ENCODE peak calls at places on chromosomes 4 and X, in nine cellular contexts. F is A549, R is breast epithelium, D is AG04450, T is cardiac muscle cell, W is heart left ventricle, M is fibroblast of mammary gland, E is psoas muscle, Q is GM06990. G is an unnamed sample.

GRCh38 chrX:47843363-47843762 is 6.7 kb downstream of the ZNF81 start:
- DNase-seq in D (no peak), M (no peak), E (no peak), F (no peak), T (no peak), R (no peak), W (no peak), Q (no peak), G (no peak)

GRCh38 chrX:69501433-69501832 is 2.7 kb upstream of the NALF2 start:
- DNase-seq in T (peak), F (no peak), R (no peak), E (no peak), D (no peak), W (no peak), Q (no peak), M (peak), G (no peak)

GRCh38 chrX:82163701-82164100 is 961.8 kb downstream of the SH3BGRL start:
- DNase-seq in R (no peak), Q (no peak), D (no peak), M (no peak), T (no peak), F (no peak), W (no peak), E (no peak), G (no peak)

GRCh38 chrX:45322820-45323219 is 122.1 kb upstream of the DIPK2B start:
- DNase-seq in D (no peak), F (no peak), E (no peak), R (no peak), T (no peak), Q (no peak), W (no peak), M (peak), G (no peak)

GRCh38 chr4:88743696-88744095 is 46.1 kb upstream of the NAP1L5 start:
- DNase-seq in M (peak), W (no peak), F (no peak), R (no peak), T (no peak), Q (no peak), D (peak), E (no peak), G (no peak)

GRCh38 chr4:8690216-8690786 is 97.7 kb downstream of the CPZ start:
- DNase-seq in R (peak), D (no peak), W (no peak), T (no peak), Q (no peak), M (no peak), F (no peak), E (no peak), G (no peak)

GRCh38 chrX:30635630-30636029 is 17.6 kb upstream of the GK start:
- DNase-seq in E (no peak), Q (no peak), R (no peak), W (no peak), T (peak), D (no peak), F (no peak), M (no peak), G (no peak)

GRCh38 chr4:57612279-57612678 is 502.1 kb upstream of the IGFBP7 start:
- DNase-seq in E (no peak), W (no peak), T (no peak), M (no peak), R (no peak), F (no peak), Q (no peak), D (no peak), G (no peak)

GRCh38 chr4:159205462-159205861 is 102.6 kb downstream of the RAPGEF2 start:
- DNase-seq in E (no peak), R (no peak), F (no peak), M (no peak), T (no peak), D (no peak), Q (no peak), W (no peak), G (no peak)

GRCh38 chr4:91997045-91997444 is 306.7 kb upstream of the GRID2 start:
- DNase-seq in E (no peak), T (no peak), Q (no peak), W (no peak), R (no peak), D (no peak), M (no peak), F (no peak), G (no peak)

GRCh38 chr4:154709550-154709949 is 34.2 kb upstream of the LRAT start:
- DNase-seq in T (no peak), Q (no peak), D (no peak), E (no peak), W (no peak), F (no peak), R (no peak), M (peak), G (no peak)

GRCh38 chr4:51906167-51906647 is 63.3 kb downstream of the DCUN1D4 start:
- DNase-seq in R (no peak), D (no peak), W (no peak), F (no peak), E (no peak), M (peak), Q (peak), T (no peak), G (no peak)

GRCh38 chr4:101762544-101762943 is 28.0 kb upstream of the BANK1 start:
- DNase-seq in R (no peak), D (no peak), F (no peak), Q (no peak), T (no peak), W (no peak), E (no peak), M (no peak), G (no peak)

GRCh38 chrX:70280573-70280972 is 1.4 kb upstream of the RAB41 start:
- DNase-seq in W (no peak), F (no peak), M (no peak), Q (no peak), E (no peak), T (no peak), R (no peak), D (no peak), G (no peak)

GRCh38 chrX:47112316-47112954 is 32.1 kb downstream of the NDUFB11 start:
- DNase-seq in Q (no peak), D (no peak), W (no peak), M (peak), R (peak), E (peak), T (no peak), F (no peak), G (no peak)

GRCh38 chrX:119389854-119390501 is 9.2 kb upstream of the SLC25A43 start:
- DNase-seq in W (no peak), F (no peak), T (no peak), R (no peak), E (no peak), D (no peak), M (no peak), Q (no peak), G (no peak)

GRCh38 chr4:951594-952468 is 19.6 kb downstream of the TMEM175 start:
- DNase-seq in M (no peak), Q (no peak), E (no peak), D (no peak), W (no peak), T (no peak), F (no peak), R (peak), G (no peak)

GRCh38 chrX:51395807-51396728 is 63.4 kb downstream of the NUDT10 start:
- DNase-seq in Q (peak), F (no peak), D (no peak), T (peak), E (no peak), R (peak), M (no peak), W (no peak), G (no peak)
- TF ChIP-seq CTCF in Q (no peak), F (no peak), D (no peak), T (peak), E (no peak), R (no peak), M (no peak), W (peak), G (no peak)

GRCh38 chr4:183008492-183008891 is 90.6 kb upstream of the WWC2 start:
- DNase-seq in T (no peak), Q (no peak), E (no peak), M (no peak), W (no peak), R (no peak), D (no peak), F (no peak), G (no peak)

GRCh38 chr4:183011213-183011907 is 87.7 kb upstream of the WWC2 start:
- DNase-seq in F (no peak), M (peak), D (peak), R (no peak), T (no peak), W (no peak), Q (no peak), E (no peak), G (no peak)

GRCh38 chr4:183014361-183015084 is 84.5 kb upstream of the WWC2 start:
- DNase-seq in D (no peak), E (no peak), F (no peak), T (peak), W (no peak), M (no peak), R (no peak), Q (no peak), G (no peak)

GRCh38 chr4:183017962-183018361 is 81.1 kb upstream of the WWC2 start:
- DNase-seq in R (no peak), T (no peak), Q (no peak), D (no peak), M (no peak), W (no peak), F (no peak), E (no peak), G (no peak)

GRCh38 chr4:183012862-183013855 is 85.9 kb upstream of the WWC2 start:
- DNase-seq in M (no peak), Q (no peak), W (no peak), D (no peak), E (no peak), F (no peak), R (no peak), T (no peak), G (no peak)
- TF ChIP-seq CTCF in M (no peak), Q (no peak), W (no peak), D (no peak), E (no peak), F (no peak), R (no peak), T (no peak), G (no peak)

GRCh38 chr4:3766207-3766790 is at the start of gene ADRA2C:
- DNase-seq in T (peak), W (no peak), Q (no peak), F (peak), E (peak), R (no peak), M (no peak), D (no peak), G (no peak)

GRCh38 chr4:3768842-3769641 is 2.9 kb downstream of the ADRA2C start:
- DNase-seq in T (no peak), E (no peak), F (no peak), R (no peak), D (no peak), W (no peak), M (no peak), Q (no peak), G (no peak)

GRCh38 chr4:3766791-3767561 is 791 bp downstream of the ADRA2C start:
- DNase-seq in E (no peak), W (no peak), R (no peak), F (no peak), T (peak), Q (no peak), D (no peak), M (peak), G (no peak)

GRCh38 chr4:3769642-3770184 is 3.5 kb downstream of the ADRA2C start:
- DNase-seq in Q (no peak), R (no peak), D (no peak), E (no peak), T (no peak), M (no peak), W (no peak), F (no peak), G (no peak)

GRCh38 chr4:3767569-3768288 is 1.5 kb downstream of the ADRA2C start:
- DNase-seq in T (peak), E (no peak), D (no peak), W (no peak), F (no peak), R (no peak), M (no peak), Q (no peak), G (no peak)
- TF ChIP-seq CTCF in T (peak), E (no peak), D (no peak), W (no peak), F (no peak), R (no peak), M (no peak), Q (no peak), G (no peak)

DNA sequence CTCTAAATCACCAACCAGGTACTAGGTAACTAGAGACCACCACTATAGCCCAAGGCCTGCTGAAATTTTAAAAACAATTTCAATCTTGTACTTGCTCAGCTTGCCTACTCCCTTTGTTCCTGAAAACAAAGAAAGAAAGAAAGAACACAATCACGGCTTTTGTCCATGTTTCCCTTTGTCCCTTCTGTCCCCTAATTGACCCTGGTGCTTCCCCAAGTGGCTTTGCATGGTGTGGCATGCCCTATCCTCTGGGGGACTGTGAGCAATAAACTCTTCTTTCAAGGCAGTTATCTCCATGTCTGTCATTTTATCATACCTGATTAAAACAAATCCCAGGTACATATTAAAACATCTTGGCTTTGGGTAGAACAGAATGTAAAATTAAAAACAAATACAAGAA is 94.8 kb downstream of the ARSJ start:
- DNase-seq in T (no peak), W (no peak), R (no peak), D (no peak), F (no peak), Q (no peak), E (no peak), M (no peak), G (no peak)
- TF ChIP-seq CTCF in T (no peak), W (no peak), R (no peak), D (no peak), F (no peak), Q (no peak), E (no peak), M (no peak), G (no peak)

GRCh38 chr4:4480205-4480604 is 61.6 kb downstream of the STX18 start:
- DNase-seq in T (no peak), F (no peak), D (no peak), M (no peak), W (no peak), R (no peak), E (no peak), Q (no peak), G (no peak)

GRCh38 chr4:4479366-4479765 is 62.5 kb downstream of the STX18 start:
- DNase-seq in R (no peak), F (no peak), E (no peak), D (no peak), W (no peak), M (no peak), Q (no peak), T (no peak), G (no peak)

GRCh38 chr4:4481394-4482000 is 60.4 kb downstream of the STX18 start:
- DNase-seq in W (no peak), R (no peak), D (no peak), T (no peak), Q (no peak), E (no peak), M (no peak), F (no peak), G (no peak)

GRCh38 chr4:4477796-4478195 is 64.1 kb downstream of the STX18 start:
- DNase-seq in T (no peak), F (no peak), M (peak), D (no peak), E (no peak), W (no peak), Q (no peak), R (no peak), G (no peak)

GRCh38 chr4:4480685-4481393 is 61.0 kb downstream of the STX18 start:
- DNase-seq in M (peak), W (no peak), E (no peak), D (no peak), T (peak), Q (no peak), F (no peak), R (no peak), G (no peak)
- TF ChIP-seq CTCF in M (peak), W (peak), E (peak), D (peak), T (peak), Q (peak), F (peak), R (no peak), G (peak)

GRCh38 chr4:121100093-121100775 is 27.9 kb upstream of the NDNF start:
- DNase-seq in F (no peak), W (no peak), D (no peak), R (no peak), T (no peak), M (no peak), E (no peak), Q (no peak), G (no peak)

GRCh38 chr4:121096174-121096573 is 23.8 kb upstream of the NDNF start:
- DNase-seq in W (no peak), T (no peak), Q (no peak), D (no peak), R (no peak), F (no peak), E (no peak), M (no peak), G (no peak)

GRCh38 chr4:121094297-121094966 is 22.1 kb upstream of the NDNF start:
- DNase-seq in W (no peak), T (no peak), F (no peak), D (no peak), M (no peak), E (no peak), Q (no peak), R (no peak), G (no peak)

GRCh38 chr4:121091941-121092340 is 19.6 kb upstream of the NDNF start:
- DNase-seq in F (no peak), W (no peak), R (no peak), D (no peak), Q (no peak), E (no peak), M (no peak), T (no peak), G (no peak)

DNA sequence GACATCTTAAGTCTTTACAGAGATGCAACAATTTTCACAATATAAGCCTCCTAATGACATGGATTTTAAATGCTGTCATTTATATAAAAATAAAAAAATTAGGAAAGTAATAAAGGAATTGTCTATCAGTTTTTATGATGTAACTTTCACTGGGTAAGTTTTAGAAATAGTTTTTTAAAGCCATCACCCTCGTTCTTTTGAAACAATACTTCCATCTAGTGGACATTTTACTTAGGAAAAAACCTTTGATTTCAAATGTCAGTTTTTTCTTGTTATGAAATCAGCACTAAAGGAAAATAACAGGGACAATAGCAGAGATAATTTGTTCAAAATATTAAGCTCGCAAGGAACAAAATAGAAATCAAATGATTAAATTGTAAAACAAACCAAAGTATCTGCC is 24.3 kb upstream of the NDNF start:
- DNase-seq in E (no peak), R (no peak), F (no peak), Q (no peak), W (no peak), M (peak), D (peak), T (peak), G (no peak)
- TF ChIP-seq CTCF in E (peak), R (peak), F (peak), Q (peak), W (peak), M (peak), D (peak), T (peak), G (peak)

GRCh38 chrX:6005856-6006255 is 222.8 kb downstream of the NLGN4X start:
- DNase-seq in Q (no peak), D (no peak), R (no peak), E (no peak), M (no peak), T (no peak), F (no peak), W (no peak), G (no peak)
- TF ChIP-seq CTCF in Q (no peak), D (no peak), R (no peak), E (no peak), M (no peak), T (no peak), F (no peak), W (no peak), G (no peak)

DNA sequence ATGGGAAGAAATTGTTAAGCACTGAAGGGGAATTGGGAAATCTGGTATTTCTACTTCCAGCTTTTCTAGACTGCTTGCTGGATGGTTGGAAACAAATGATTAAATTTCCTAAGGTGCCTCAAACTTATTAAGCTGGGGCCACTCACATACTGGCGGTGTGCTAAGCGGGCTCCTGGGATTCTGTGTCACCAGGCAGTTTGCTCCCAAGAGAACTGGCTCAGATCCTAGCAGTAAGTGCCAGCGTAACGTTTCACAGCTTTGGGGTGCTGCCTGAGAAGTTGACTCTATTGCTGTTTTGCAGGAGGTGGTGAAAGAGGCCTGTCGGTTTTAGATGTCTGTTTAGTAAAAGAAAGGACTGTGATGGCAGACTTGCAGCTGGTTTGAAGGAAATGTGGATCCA is 6.9 kb upstream of the REELD1 start:
- DNase-seq in M (no peak), D (no peak), E (no peak), Q (no peak), R (no peak), F (no peak), W (no peak), T (no peak), G (no peak)
- TF ChIP-seq CTCF in M (no peak), D (no peak), E (no peak), Q (no peak), R (no peak), F (no peak), W (no peak), T (no peak), G (no peak)

DNA sequence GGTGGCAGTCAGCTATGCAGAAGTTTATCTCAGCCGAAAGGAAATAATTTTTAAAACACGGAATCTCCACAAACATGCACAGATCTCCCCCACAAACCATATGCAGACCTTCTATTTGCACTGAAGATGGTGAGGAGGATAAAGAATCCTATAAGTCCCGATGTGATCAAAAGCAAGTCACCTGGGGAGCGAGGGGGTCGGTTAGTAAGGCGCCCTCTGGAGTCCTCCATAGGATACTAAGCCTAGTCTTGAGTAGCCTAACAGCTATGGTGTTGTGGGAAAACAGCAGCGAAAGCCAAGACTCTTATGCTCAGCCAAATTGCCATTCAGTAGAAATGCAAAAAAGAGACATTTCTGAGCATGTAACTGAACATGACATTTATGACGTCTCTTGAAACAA is 210.9 kb downstream of the FRMPD4 start:
- DNase-seq in D (no peak), R (no peak), F (no peak), M (no peak), Q (no peak), E (no peak), T (no peak), W (no peak), G (no peak)
- TF ChIP-seq CTCF in D (no peak), R (no peak), F (no peak), M (no peak), Q (peak), E (no peak), T (no peak), W (no peak), G (no peak)

GRCh38 chr4:71550220-71551190 is 211.7 kb downstream of the SLC4A4 start:
- DNase-seq in Q (no peak), F (no peak), D (peak), R (no peak), T (peak), W (no peak), M (peak), E (no peak), G (no peak)
- TF ChIP-seq CTCF in Q (no peak), F (no peak), D (peak), R (no peak), T (peak), W (no peak), M (no peak), E (no peak), G (no peak)